ENCODE peak calls at places on chromosomes 3 and 15, in seven cellular contexts. B, U, G, Z, R, E and W are unnamed samples.
A peak's percentile ranks its signal among the peaks of the same experiment; 100 is the strongest.

GRCh38 chr15:94445529-94446160 is 214.3 kb downstream of the MCTP2 start:
- DNase-seq in U (no peak), B (no peak), E (no peak), Z (no peak), G (no peak), R (no peak), W (no peak)

GRCh38 chr3:30462725-30463124 is 143.7 kb upstream of the TGFBR2 start:
- DNase-seq in G (no peak), R (no peak), B (no peak), Z (no peak), U (no peak), E (no peak), W (no peak)

GRCh38 chr3:20043398-20043797 is 3.2 kb downstream of the KAT2B start:
- DNase-seq in E (peak; percentile 41), R (peak; percentile 23), B (peak; percentile 69), Z (peak; percentile 48), U (peak; percentile 60), G (peak; percentile 60), W (peak; percentile 38)

GRCh38 chr3:194785315-194785714 is 99.6 kb downstream of the FAM43A start:
- DNase-seq in E (no peak), U (no peak), G (no peak), R (no peak), Z (no peak), B (no peak), W (no peak)

GRCh38 chr15:90787881-90788280 is 70.7 kb downstream of the BLM start:
- DNase-seq in U (peak; percentile 45), R (no peak), Z (no peak), G (no peak), E (no peak), B (no peak), W (no peak)

GRCh38 chr15:69679623-69680228 is 227.1 kb downstream of the RPLP1 start:
- DNase-seq in B (no peak), G (no peak), U (no peak), R (peak; percentile 44), Z (no peak), E (no peak), W (no peak)

GRCh38 chr15:25763206-25763880 is 99.8 kb downstream of the ATP10A start:
- DNase-seq in B (no peak), G (no peak), R (no peak), E (no peak), U (no peak), Z (no peak), W (no peak)

GRCh38 chr3:123084738-123085237 is 18.0 kb downstream of the PDIA5 start:
- DNase-seq in E (no peak), U (no peak), B (no peak), R (no peak), G (no peak), Z (no peak), W (no peak)

GRCh38 chr3:24401811-24402185 is 92.9 kb downstream of the THRB start:
- DNase-seq in G (no peak), R (no peak), U (no peak), B (no peak), E (no peak), Z (no peak), W (no peak)

GRCh38 chr3:186639778-186640472 is at the start of gene FETUB:
- DNase-seq in B (no peak), G (no peak), U (no peak), R (no peak), Z (no peak), E (no peak), W (no peak)

GRCh38 chr3:39849992-39850706 is 40.7 kb downstream of the MYRIP start:
- DNase-seq in E (no peak), U (no peak), B (no peak), Z (peak; percentile 96), R (no peak), G (no peak), W (no peak)

GRCh38 chr15:35260961-35261360 is 175.9 kb upstream of the NANOGP8 start:
- DNase-seq in U (no peak), E (no peak), Z (no peak), R (no peak), B (no peak), G (no peak), W (no peak)

GRCh38 chr3:73179601-73180000 is 118.1 kb downstream of the EBLN2 start:
- DNase-seq in B (no peak), Z (no peak), G (no peak), E (no peak), R (no peak), U (no peak), W (no peak)

GRCh38 chr3:55584716-55585368 is 97.7 kb upstream of the WNT5A start:
- DNase-seq in U (no peak), R (no peak), B (no peak), Z (no peak), E (no peak), G (no peak), W (no peak)

GRCh38 chr15:90482124-90483011 is 47.4 kb upstream of the CRTC3 start:
- DNase-seq in B (no peak), U (peak; percentile 82), G (peak; percentile 75), Z (peak; percentile 83), E (peak; percentile 31), R (no peak), W (peak; percentile 48)

GRCh38 chr3:89405145-89405544 is 297.7 kb downstream of the EPHA3 start:
- DNase-seq in R (no peak), E (no peak), U (no peak), B (no peak), Z (no peak), G (no peak), W (no peak)

GRCh38 chr3:47197287-47197686 is 33.4 kb upstream of the SETD2 start:
- DNase-seq in G (no peak), B (no peak), Z (no peak), U (no peak), R (no peak), E (no peak), W (no peak)

GRCh38 chr15:39873978-39874377 is 46.1 kb downstream of the GPR176 start:
- DNase-seq in E (no peak), Z (no peak), B (no peak), R (no peak), G (no peak), U (no peak), W (no peak)

GRCh38 chr15:78315686-78316085 is 16.3 kb upstream of the SKIC8 start:
- DNase-seq in U (peak; percentile 6), G (peak; percentile 5), B (no peak), R (no peak), E (no peak), Z (peak; percentile 7), W (no peak)

GRCh38 chr3:54564374-54564925 is 363.4 kb downstream of the LRTM1 start:
- DNase-seq in G (no peak), U (no peak), B (no peak), R (no peak), Z (no peak), E (no peak), W (no peak)

GRCh38 chr3:27613846-27614500 is 108.2 kb downstream of the EOMES start:
- DNase-seq in Z (no peak), G (no peak), R (no peak), E (no peak), B (no peak), U (peak; percentile 59), W (no peak)

GRCh38 chr15:93007994-93008393 is 81.0 kb downstream of the RGMA start:
- DNase-seq in U (no peak), B (no peak), G (no peak), R (no peak), Z (no peak), E (no peak), W (no peak)

GRCh38 chr3:12195231-12195630 is 36.5 kb upstream of the TIMP4 start:
- DNase-seq in G (no peak), R (no peak), Z (no peak), U (no peak), B (no peak), E (no peak), W (no peak)

GRCh38 chr3:110598847-110599490 is 472.6 kb upstream of the NECTIN3 start:
- DNase-seq in R (no peak), Z (no peak), G (no peak), U (no peak), E (no peak), B (no peak), W (no peak)

GRCh38 chr3:112486811-112487505 is 12.3 kb downstream of the BTLA start:
- DNase-seq in U (peak; percentile 34), E (no peak), Z (no peak), B (no peak), R (no peak), G (no peak), W (no peak)

GRCh38 chr15:34271493-34271892 is 46.7 kb downstream of the EMC4 start:
- DNase-seq in Z (no peak), R (no peak), B (no peak), G (no peak), U (peak; percentile 63), E (no peak), W (no peak)

GRCh38 chr15:45442497-45443135 is 64.3 kb upstream of the GATM start:
- DNase-seq in U (peak; percentile 50), G (no peak), B (no peak), R (no peak), Z (no peak), E (no peak), W (no peak)

GRCh38 chr3:13064469-13064868 is 8.8 kb downstream of the IQSEC1 start:
- DNase-seq in B (no peak), Z (no peak), G (no peak), E (no peak), R (no peak), U (no peak), W (no peak)

GRCh38 chr15:82105458-82106205 is 59.8 kb upstream of the MEX3B start:
- DNase-seq in R (no peak), Z (no peak), U (peak; percentile 74), G (no peak), B (no peak), E (no peak), W (no peak)

GRCh38 chr3:69009559-69010410 is 3.7 kb downstream of the EOGT start:
- DNase-seq in B (no peak), R (no peak), Z (no peak), G (no peak), E (no peak), U (peak; percentile 95), W (no peak)

GRCh38 chr3:66138336-66139234 is 82.2 kb upstream of the SLC25A26 start:
- DNase-seq in E (no peak), U (peak; percentile 83), Z (peak; percentile 55), B (no peak), R (no peak), G (peak; percentile 47), W (no peak)

GRCh38 chr3:66404246-66404645 is 96.6 kb downstream of the LRIG1 start:
- DNase-seq in U (no peak), R (no peak), B (no peak), G (no peak), Z (no peak), E (no peak), W (no peak)

GRCh38 chr3:124529826-124530571 is 200.3 kb upstream of the UMPS start:
- DNase-seq in B (no peak), R (no peak), Z (no peak), E (no peak), U (no peak), G (no peak), W (no peak)